ENCODE peak calls at places on chromosome 2, in ten cellular contexts. Y is heart right ventricle, J is A549, O is fibroblast of villous mesenchyme, G is dorsolateral prefrontal cortex, D is lower leg skin, M is progenitor cell of endocrine pancreas, W is IMR-90, T is astrocyte of the cerebellum, N is tibial artery. C is an unnamed sample.

GRCh38 chr2:40512246-40512645 is 60.4 kb upstream of the SLC8A1 start:
- DNase-seq in Y (no peak), J (no peak), O (peak), G (no peak), D (no peak), M (no peak), W (no peak), T (no peak), N (no peak), C (no peak)

GRCh38 chr2:204228169-204228940 is 291.8 kb downstream of the ICOS start:
- DNase-seq in Y (no peak), J (no peak), O (no peak), G (no peak), D (no peak), M (no peak), W (no peak), T (no peak), N (no peak), C (no peak)

GRCh38 chr2:149490296-149490695 is 97.3 kb downstream of the MMADHC start:
- DNase-seq in Y (no peak), J (no peak), O (peak), G (no peak), D (no peak), M (no peak), W (no peak), T (no peak), N (no peak), C (peak)

GRCh38 chr2:65613968-65614555 is 181.7 kb upstream of the SPRED2 start:
- DNase-seq in Y (no peak), J (no peak), O (no peak), G (no peak), D (no peak), M (no peak), W (no peak), T (no peak), N (no peak), C (no peak)

GRCh38 chr2:239781461-239781860 is 243.7 kb downstream of the NDUFA10 start:
- DNase-seq in Y (no peak), J (no peak), O (no peak), G (no peak), D (no peak), M (no peak), W (no peak), T (no peak), N (no peak), C (no peak)

GRCh38 chr2:178825183-178825582 is 18.0 kb upstream of the TTN start:
- DNase-seq in Y (no peak), J (no peak), O (no peak), G (no peak), D (no peak), M (no peak), W (peak), T (no peak), N (no peak), C (peak)

GRCh38 chr2:99488587-99488998 is 1.2 kb downstream of the REV1 start:
- DNase-seq in Y (no peak), J (peak), O (peak), G (no peak), D (no peak), M (no peak), W (peak), T (no peak), N (no peak), C (peak)

GRCh38 chr2:46309052-46309953 is 12.1 kb downstream of the EPAS1 start:
- DNase-seq in Y (no peak), J (no peak), O (peak), G (no peak), D (no peak), M (no peak), W (peak), T (no peak), N (no peak), C (peak)

GRCh38 chr2:38528008-38528442 is 74.7 kb downstream of the HNRNPLL start:
- DNase-seq in Y (peak), J (peak), O (peak), G (no peak), D (no peak), M (no peak), W (peak), T (no peak), N (no peak), C (peak)

GRCh38 chr2:129904532-129905446 is 74.7 kb upstream of the RAB6C start:
- DNase-seq in Y (no peak), J (no peak), O (no peak), G (no peak), D (peak), M (peak), W (no peak), T (no peak), N (no peak), C (no peak)

GRCh38 chr2:12764075-12764722 is 47.5 kb downstream of the TRIB2 start:
- DNase-seq in Y (no peak), J (no peak), O (no peak), G (no peak), D (no peak), M (no peak), W (peak), T (peak), N (no peak), C (peak)

GRCh38 chr2:173996766-173997165 is 31.6 kb upstream of the SP3 start:
- DNase-seq in Y (no peak), J (no peak), O (peak), G (no peak), D (no peak), M (no peak), W (no peak), T (no peak), N (no peak), C (no peak)

GRCh38 chr2:20093263-20094141 is 42.1 kb upstream of the LAPTM4A start:
- DNase-seq in Y (peak), J (peak), O (peak), G (no peak), D (no peak), M (peak), W (peak), T (peak), N (no peak), C (peak)

GRCh38 chr2:141767051-141767450 is 363.8 kb downstream of the LRP1B start:
- DNase-seq in Y (no peak), J (no peak), O (peak), G (no peak), D (no peak), M (no peak), W (peak), T (peak), N (no peak), C (peak)

GRCh38 chr2:26020214-26020613 is 13.7 kb upstream of the RAB10 start:
- DNase-seq in Y (no peak), J (no peak), O (no peak), G (no peak), D (no peak), M (no peak), W (no peak), T (no peak), N (no peak), C (no peak)

GRCh38 chr2:120701096-120701860 is 34.4 kb upstream of the GLI2 start:
- DNase-seq in Y (no peak), J (no peak), O (no peak), G (no peak), D (no peak), M (no peak), W (no peak), T (no peak), N (no peak), C (no peak)

GRCh38 chr2:152548111-152548875 is 169.0 kb downstream of the PRPF40A start:
- DNase-seq in Y (no peak), J (no peak), O (no peak), G (no peak), D (no peak), M (no peak), W (peak), T (no peak), N (no peak), C (peak)

GRCh38 chr2:142603761-142604160 is 273.7 kb upstream of the KYNU start:
- DNase-seq in Y (no peak), J (no peak), O (no peak), G (no peak), D (no peak), M (no peak), W (no peak), T (peak), N (no peak), C (peak)

GRCh38 chr2:86304416-86304815 is 33.0 kb downstream of the REEP1 start:
- DNase-seq in Y (no peak), J (no peak), O (no peak), G (no peak), D (peak), M (no peak), W (no peak), T (no peak), N (no peak), C (no peak)

GRCh38 chr2:7825591-7826312 is 856.1 kb upstream of the ID2 start:
- DNase-seq in Y (no peak), J (peak), O (no peak), G (no peak), D (no peak), M (no peak), W (peak), T (peak), N (no peak), C (peak)

GRCh38 chr2:128260239-128261138 is 58.2 kb downstream of the HS6ST1 start:
- DNase-seq in Y (no peak), J (peak), O (peak), G (peak), D (peak), M (peak), W (peak), T (peak), N (no peak), C (peak)

GRCh38 chr2:150075831-150076230 is 411.6 kb downstream of the RND3 start:
- DNase-seq in Y (no peak), J (peak), O (no peak), G (no peak), D (no peak), M (no peak), W (peak), T (no peak), N (no peak), C (peak)

GRCh38 chr2:3171564-3172264 is 205.9 kb downstream of the EIPR1 start:
- DNase-seq in Y (no peak), J (no peak), O (no peak), G (peak), D (no peak), M (no peak), W (no peak), T (no peak), N (peak), C (no peak)
- TF ChIP-seq CTCF in Y (no peak), J (no peak), O (no peak), G (no peak), D (no peak), M (no peak), W (no peak), T (no peak), N (no peak), C (no peak)

GRCh38 chr2:48724278-48724677 is 31.2 kb downstream of the LHCGR start:
- DNase-seq in Y (no peak), J (no peak), O (no peak), G (no peak), D (no peak), M (no peak), W (no peak), T (no peak), N (no peak), C (no peak)

GRCh38 chr2:48728295-48728694 is 27.2 kb downstream of the LHCGR start:
- DNase-seq in Y (no peak), J (no peak), O (no peak), G (no peak), D (no peak), M (no peak), W (no peak), T (no peak), N (no peak), C (no peak)

GRCh38 chr2:48728827-48729226 is 26.7 kb downstream of the LHCGR start:
- DNase-seq in Y (no peak), J (no peak), O (no peak), G (no peak), D (no peak), M (no peak), W (no peak), T (no peak), N (no peak), C (no peak)

GRCh38 chr2:48725696-48726494 is 29.6 kb downstream of the LHCGR start:
- DNase-seq in Y (no peak), J (no peak), O (no peak), G (no peak), D (no peak), M (no peak), W (no peak), T (no peak), N (no peak), C (no peak)

GRCh38 chr2:48727560-48727959 is 28.0 kb downstream of the LHCGR start:
- DNase-seq in Y (no peak), J (no peak), O (peak), G (no peak), D (no peak), M (no peak), W (no peak), T (no peak), N (no peak), C (peak)
- TF ChIP-seq CTCF in Y (no peak), J (no peak), O (peak), G (no peak), D (no peak), M (peak), W (no peak), T (no peak), N (no peak), C (peak)

GRCh38 chr2:233312874-233313273 is 5.3 kb downstream of the SAG start:
- DNase-seq in Y (no peak), J (no peak), O (no peak), G (no peak), D (no peak), M (no peak), W (no peak), T (no peak), N (no peak), C (no peak)

GRCh38 chr2:233307565-233307964 is at the start of gene SAG:
- DNase-seq in Y (no peak), J (no peak), O (peak), G (no peak), D (no peak), M (no peak), W (no peak), T (no peak), N (no peak), C (no peak)

GRCh38 chr2:233314180-233314579 is 6.6 kb downstream of the SAG start:
- DNase-seq in Y (no peak), J (no peak), O (no peak), G (no peak), D (no peak), M (no peak), W (no peak), T (no peak), N (no peak), C (no peak)

DNA sequence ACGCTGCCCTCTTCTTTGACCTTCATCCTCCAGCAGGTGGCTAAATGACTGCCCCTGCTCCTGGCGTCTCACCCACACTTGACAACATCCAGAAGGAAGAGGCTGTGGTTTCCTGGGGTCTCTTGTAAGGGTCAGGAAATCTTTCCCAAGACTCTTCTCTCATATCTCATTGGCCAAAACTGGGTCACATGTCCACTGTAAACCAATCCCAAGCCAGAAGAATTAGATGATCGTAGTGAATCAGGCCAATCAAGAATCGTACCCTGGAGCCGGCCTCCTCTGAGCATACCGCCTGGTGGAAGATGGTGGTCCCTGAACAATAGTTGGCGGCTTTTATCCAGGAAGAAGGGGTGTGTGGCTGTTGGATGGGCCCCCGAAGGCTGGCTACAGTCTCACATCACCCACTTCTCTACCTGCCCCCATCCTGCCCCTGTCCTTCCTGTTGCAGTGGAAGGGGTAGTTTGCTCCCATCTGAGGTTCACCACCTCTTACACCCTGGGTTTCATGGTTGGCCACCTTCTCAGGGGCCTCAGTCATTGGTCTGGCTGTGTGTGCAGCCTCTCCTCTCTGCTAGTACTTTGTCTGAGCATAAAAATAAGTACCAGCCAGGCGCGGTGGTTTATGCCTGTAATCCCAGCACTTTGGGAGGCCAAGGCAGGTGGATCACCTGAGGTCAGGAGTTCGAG is 3.8 kb downstream of the SAG start:
- DNase-seq in Y (no peak), J (no peak), O (no peak), G (no peak), D (no peak), M (no peak), W (no peak), T (no peak), N (no peak), C (no peak)
- TF ChIP-seq CTCF in Y (no peak), J (no peak), O (no peak), G (no peak), D (no peak), M (no peak), W (no peak), T (no peak), N (no peak), C (no peak)

GRCh38 chr2:58240938-58241755 is at the start of gene FANCL:
- DNase-seq in Y (peak), J (peak), O (peak), G (peak), D (peak), M (peak), W (peak), T (peak), N (peak), C (peak)
- TF ChIP-seq CTCF in Y (peak), J (no peak), O (no peak), G (peak), D (no peak), M (no peak), W (no peak), T (no peak), N (no peak), C (no peak)

C was measured in cardiac fibroblast.